ENCODE peak calls at places on chromosomes 16 and 17, in four cellular contexts. E is left lung, L is neuronal stem cell, B is ascending aorta. D is an unnamed sample. For H3K36me3, the result is how much of the 10 kb centered on the place peaks cover.

GRCh38 chr17:15291674-15292361 is 26.7 kb upstream of the PMP22 start:
- DNase-seq in B (no peak), L (no peak), E (no peak), D (no peak)

GRCh38 chr16:89115216-89115949 is 21.7 kb downstream of the ACSF3 start:
- DNase-seq in L (no peak), E (peak), B (peak), D (peak)

GRCh38 chr16:2596747-2597559 is 59.1 kb downstream of the PDPK1 start:
- DNase-seq in B (no peak), E (peak), L (no peak), D (peak)

GRCh38 chr16:31386157-31386984 is 6.8 kb upstream of the ITGAD start:
- DNase-seq in L (no peak), E (no peak), B (no peak), D (no peak)

GRCh38 chr17:64785050-64785449 is 122.9 kb upstream of the SMURF2 start:
- DNase-seq in B (no peak), E (no peak), L (no peak), D (no peak)

GRCh38 chr16:72989203-72989991 is 58.5 kb downstream of the ZFHX3 start:
- DNase-seq in E (no peak), L (no peak), B (no peak), D (no peak)

GRCh38 chr16:23557779-23558330 is 328 bp downstream of the UBFD1 start:
- DNase-seq in B (no peak), E (peak), L (no peak), D (no peak)

GRCh38 chr17:75774988-75775668 is 9.5 kb upstream of the UNK start:
- DNase-seq in E (no peak), L (no peak), B (no peak), D (peak)

GRCh38 chr17:45719335-45720071 is 64.6 kb upstream of the CRHR1 start:
- DNase-seq in E (no peak), L (no peak), B (no peak), D (no peak)

GRCh38 chr17:8057691-8058114 is 18.8 kb downstream of the ALOX15B start:
- DNase-seq in B (no peak), E (no peak), L (peak), D (peak)

GRCh38 chr16:60073376-60073775 is 1339.3 kb upstream of the GOT2 start:
- DNase-seq in E (no peak), B (no peak), L (no peak), D (no peak)

GRCh38 chr17:56785396-56785795 is 48.3 kb downstream of the C17orf67 start:
- DNase-seq in E (no peak), L (no peak), B (no peak), D (no peak)

GRCh38 chr17:15411556-15412198 is 55.7 kb downstream of the CDRT4 start:
- DNase-seq in E (no peak), L (no peak), B (no peak), D (no peak)

GRCh38 chr17:76467366-76467765 is at the start of gene AANAT:
- DNase-seq in L (no peak), B (no peak), E (peak), D (no peak)

GRCh38 chr17:65914784-65915342 is 277.1 kb downstream of the CEP112 start:
- DNase-seq in L (no peak), E (no peak), B (no peak), D (no peak)

GRCh38 chr17:62966426-62967110 is 533 bp downstream of the TANC2 start:
- DNase-seq in E (peak), L (peak), B (no peak), D (peak)

GRCh38 chr16:68756250-68757051 is 19.4 kb downstream of the CDH1 start:
- DNase-seq in E (peak), L (no peak), B (no peak), D (peak)

GRCh38 chr17:59329558-59330313 is 1.7 kb upstream of the YPEL2 start:
- DNase-seq in E (no peak), B (peak), L (peak), D (peak)

GRCh38 chr16:69399361-69399760 is 13.6 kb upstream of the TERF2 start:
- DNase-seq in B (no peak), E (no peak), L (no peak), D (no peak)

GRCh38 chr16:51968756-51969155 is 578.2 kb downstream of the TOX3 start:
- DNase-seq in B (no peak), E (no peak), L (no peak), D (no peak)

GRCh38 chr17:76501827-76502307 is 644 bp upstream of the RHBDF2 start:
- DNase-seq in B (no peak), E (no peak), L (no peak), D (no peak)

GRCh38 chr17:27521281-27522027 is 65.2 kb downstream of the KSR1 start:
- DNase-seq in B (no peak), E (no peak), L (no peak), D (no peak)

GRCh38 chr17:61536417-61536955 is 54.5 kb downstream of the NACA2 start:
- DNase-seq in B (no peak), E (no peak), L (no peak), D (no peak)

GRCh38 chr17:38539386-38539785 is 66.4 kb downstream of the SRCIN1 start:
- DNase-seq in B (no peak), L (no peak), E (peak), D (no peak)

GRCh38 chr16:499924-500323 is 27.6 kb upstream of the CAPN15 start:
- DNase-seq in L (no peak), E (peak), B (no peak), D (no peak)

GRCh38 chr17:4229627-4230026 is 34.2 kb downstream of the ANKFY1 start:
- DNase-seq in E (no peak), B (no peak), L (no peak), D (no peak)

GRCh38 chr16:76428858-76429257 is 151.7 kb downstream of the CNTNAP4 start:
- DNase-seq in L (no peak), E (no peak), B (no peak), D (no peak)

GRCh38 chr16:54374136-54374535 is 87.5 kb upstream of the IRX3 start:
- DNase-seq in B (no peak), L (peak), E (no peak), D (no peak)

GRCh38 chr16:75256871-75257343 is 5.5 kb upstream of the BCAR1 start:
- DNase-seq in E (peak), L (no peak), B (no peak), D (no peak)

GRCh38 chr16:47477680-47478079 is 16.5 kb downstream of the PHKB start:
- DNase-seq in L (no peak), E (no peak), B (no peak), D (no peak)

GRCh38 chr17:71600137-71600789 is 520.6 kb upstream of the SOX9 start:
- DNase-seq in E (no peak), L (no peak), B (no peak), D (no peak)

GRCh38 chr16:89138513-89138795 is 33.1 kb upstream of the CDH15 start:
- DNase-seq in E (peak), B (no peak), L (no peak), D (peak)

GRCh38 chr16:72983241-72983640 is 64.7 kb downstream of the ZFHX3 start:
- DNase-seq in E (no peak), L (no peak), B (no peak), D (no peak)

GRCh38 chr17:21297026-21297520 is 12.6 kb downstream of the MAP2K3 start:
- DNase-seq in L (no peak), E (peak), B (no peak), D (peak)
- H3K36me3 ChIP-seq in L (under half), E (half or more), B (under half), D (under half)

DNA sequence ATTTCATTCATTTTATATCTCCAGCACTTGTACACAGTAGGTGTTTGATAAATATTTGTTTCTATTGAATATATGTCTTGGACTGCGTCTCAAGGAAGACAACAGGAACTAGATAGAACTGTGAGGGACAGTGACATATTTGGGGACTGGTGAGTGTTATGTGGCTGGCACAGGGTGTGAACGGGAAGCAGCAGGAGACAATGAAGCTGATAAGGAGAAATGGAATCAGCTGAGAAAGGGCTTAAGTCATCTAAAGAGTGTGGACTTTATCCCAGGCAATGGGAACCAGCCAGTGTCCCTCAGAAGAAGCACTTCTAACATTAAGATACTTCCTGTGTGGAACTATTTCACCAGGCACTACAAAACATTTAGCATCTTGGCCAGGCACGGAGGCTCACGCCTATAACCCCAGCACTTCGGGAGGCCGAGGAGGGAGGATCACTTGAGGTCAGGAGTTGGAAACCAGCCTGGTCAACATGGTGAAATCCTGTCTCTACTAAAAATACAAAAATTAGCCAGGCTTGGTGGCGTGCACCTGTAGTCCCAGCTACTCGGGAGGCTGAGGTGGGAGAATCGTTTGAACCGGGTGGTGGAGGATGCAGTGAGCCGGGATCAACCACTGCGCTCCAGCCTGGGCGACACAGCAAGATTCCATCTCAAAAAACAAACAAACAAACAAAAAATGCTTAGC is 41.3 kb downstream of the ARHGAP17 start:
- DNase-seq in B (no peak), L (no peak), E (no peak), D (no peak)
- H3K36me3 ChIP-seq in B (under half), L (under half), E (half or more), D (half or more)

DNA sequence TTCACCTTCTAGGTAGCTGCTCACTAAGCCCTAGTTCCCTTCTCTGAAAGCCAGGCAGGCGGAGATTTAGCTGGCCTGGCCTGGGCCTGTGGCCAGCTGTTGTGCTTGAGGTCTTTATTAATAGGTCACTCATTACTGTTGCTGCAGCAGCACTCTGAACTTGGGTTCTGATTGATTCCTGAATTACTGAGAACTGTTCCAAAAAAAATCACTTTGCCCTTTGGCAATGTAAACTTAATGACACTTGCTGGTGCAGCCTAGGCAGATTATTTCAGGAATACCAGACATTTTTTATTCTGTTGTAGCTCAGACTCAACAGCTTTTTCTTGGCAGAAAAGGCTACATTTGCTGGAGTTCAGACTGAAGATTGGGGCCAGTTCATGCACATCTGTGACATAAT is 2.7 kb downstream of the TOM1L1 start:
- DNase-seq in L (no peak), E (peak), B (no peak), D (peak)
- H3K36me3 ChIP-seq in L (under half), E (under half), B (under half), D (under half)

GRCh38 chr17:41910701-41911391 is 7.9 kb downstream of the ACLY start:
- DNase-seq in L (no peak), E (no peak), B (no peak), D (no peak)

GRCh38 chr17:41907185-41907556 is 11.6 kb downstream of the ACLY start:
- DNase-seq in B (no peak), L (no peak), E (no peak), D (no peak)

GRCh38 chr17:41906465-41907184 is 12.1 kb downstream of the ACLY start:
- DNase-seq in L (no peak), B (no peak), E (no peak), D (no peak)

GRCh38 chr17:41907633-41908539 is 10.9 kb downstream of the ACLY start:
- DNase-seq in B (no peak), L (no peak), E (no peak), D (no peak)

GRCh38 chr17:41909088-41909487 is 9.7 kb downstream of the ACLY start:
- DNase-seq in L (no peak), B (no peak), E (no peak), D (no peak)
- H3K36me3 ChIP-seq in L (half or more), B (half or more), E (half or more), D (half or more)

DNA sequence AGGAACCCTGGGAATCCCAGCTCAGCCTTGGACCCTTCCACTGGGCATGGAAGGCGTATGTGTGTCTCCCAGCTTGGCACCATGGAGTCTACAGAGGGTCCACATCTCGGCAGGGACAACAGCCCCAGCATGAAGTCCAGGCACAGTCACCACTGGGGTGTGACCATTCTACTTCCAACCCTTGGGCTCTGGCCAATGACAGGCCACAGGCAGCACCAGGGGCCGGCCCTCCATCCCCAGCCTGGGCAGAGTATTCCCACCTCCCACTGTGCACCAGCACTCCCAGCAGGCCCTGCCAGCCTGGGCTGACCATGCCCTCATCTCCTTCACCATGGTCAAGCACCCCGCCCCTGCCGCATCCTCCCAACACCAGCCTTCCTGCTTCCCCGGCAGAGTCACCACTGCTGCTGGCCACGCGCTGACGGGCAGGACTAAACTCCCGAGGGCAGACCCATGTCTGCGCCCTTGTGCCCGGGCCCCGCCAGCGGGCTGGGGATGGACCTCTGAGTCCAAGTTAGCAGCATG is 9.5 kb upstream of the PPP1R27 start:
- DNase-seq in L (no peak), B (no peak), E (no peak), D (no peak)
- H3K36me3 ChIP-seq in L (under half), B (half or more), E (half or more), D (half or more)

GRCh38 chr17:49822829-49823228 is 25.0 kb downstream of the TAC4 start:
- DNase-seq in B (no peak), E (no peak), L (no peak), D (no peak)
- H3K36me3 ChIP-seq in B (half or more), E (half or more), L (under half), D (half or more)